ENCODE peak calls at places on chromosomes 4 and X, in nine cellular contexts. One of them, this sample, is unnamed.

GRCh38 chrX:12567857-12568256 is 223.4 kb upstream of the PRPS2 start:
- DNase-seq in cardiac fibroblast: peak; percentile 52
- DNase-seq in HFF-Myc: no peak
- DNase-seq in breast epithelium: no peak
- DNase-seq in tibial artery: no peak
- DNase-seq in GM23248: peak; percentile 13
- DNase-seq in hepatocyte: no peak
- DNase-seq in CD4-positive, CD25-positive, alpha-beta regulatory T cell: peak; percentile 2
- DNase-seq in Panc1: no peak
- DNase-seq in this sample: no peak

GRCh38 chr4:88600129-88600849 is 8.0 kb downstream of the HERC3 start:
- DNase-seq in CD4-positive, CD25-positive, alpha-beta regulatory T cell: no peak
- DNase-seq in Panc1: no peak
- DNase-seq in tibial artery: no peak
- DNase-seq in cardiac fibroblast: peak; percentile 94
- DNase-seq in HFF-Myc: no peak
- DNase-seq in breast epithelium: no peak
- DNase-seq in hepatocyte: no peak
- DNase-seq in GM23248: peak; percentile 91
- DNase-seq in this sample: no peak

GRCh38 chrX:30246769-30247489 is at the start of gene MAGEB1:
- DNase-seq in Panc1: no peak
- DNase-seq in HFF-Myc: no peak
- DNase-seq in breast epithelium: no peak
- DNase-seq in GM23248: no peak
- DNase-seq in hepatocyte: no peak
- DNase-seq in tibial artery: no peak
- DNase-seq in cardiac fibroblast: no peak
- DNase-seq in CD4-positive, CD25-positive, alpha-beta regulatory T cell: no peak
- DNase-seq in this sample: no peak

GRCh38 chrX:145910017-145910416 is 92.4 kb downstream of the SLITRK2 start:
- DNase-seq in HFF-Myc: no peak
- DNase-seq in CD4-positive, CD25-positive, alpha-beta regulatory T cell: no peak
- DNase-seq in GM23248: no peak
- DNase-seq in hepatocyte: no peak
- DNase-seq in breast epithelium: no peak
- DNase-seq in cardiac fibroblast: no peak
- DNase-seq in tibial artery: no peak
- DNase-seq in Panc1: no peak
- DNase-seq in this sample: no peak

GRCh38 chrX:2463973-2464676 is 36.7 kb downstream of the DHRSX start:
- DNase-seq in Panc1: no peak
- DNase-seq in CD4-positive, CD25-positive, alpha-beta regulatory T cell: no peak
- DNase-seq in HFF-Myc: no peak
- DNase-seq in hepatocyte: no peak
- DNase-seq in breast epithelium: no peak
- DNase-seq in cardiac fibroblast: no peak
- DNase-seq in GM23248: no peak
- DNase-seq in tibial artery: no peak
- DNase-seq in this sample: no peak

GRCh38 chrX:47146121-47146935 is 1.3 kb downstream of the RBM10 start:
- DNase-seq in Panc1: no peak
- DNase-seq in hepatocyte: no peak
- DNase-seq in CD4-positive, CD25-positive, alpha-beta regulatory T cell: no peak
- DNase-seq in tibial artery: no peak
- DNase-seq in cardiac fibroblast: no peak
- DNase-seq in breast epithelium: no peak
- DNase-seq in GM23248: peak; percentile 37
- DNase-seq in HFF-Myc: no peak
- DNase-seq in this sample: no peak

GRCh38 chr4:94409375-94409679 is 42.4 kb upstream of the PDLIM5 start:
- DNase-seq in hepatocyte: no peak
- DNase-seq in HFF-Myc: no peak
- DNase-seq in CD4-positive, CD25-positive, alpha-beta regulatory T cell: no peak
- DNase-seq in GM23248: no peak
- DNase-seq in cardiac fibroblast: no peak
- DNase-seq in breast epithelium: no peak
- DNase-seq in Panc1: no peak
- DNase-seq in tibial artery: no peak
- DNase-seq in this sample: no peak

GRCh38 chrX:6021316-6022091 is 207.2 kb downstream of the NLGN4X start:
- DNase-seq in HFF-Myc: no peak
- DNase-seq in Panc1: peak; percentile 27
- DNase-seq in CD4-positive, CD25-positive, alpha-beta regulatory T cell: peak; percentile 30
- DNase-seq in cardiac fibroblast: peak; percentile 23
- DNase-seq in tibial artery: no peak
- DNase-seq in breast epithelium: no peak
- DNase-seq in GM23248: peak; percentile 28
- DNase-seq in hepatocyte: peak; percentile 52
- DNase-seq in this sample: no peak

GRCh38 chrX:130975947-130976346 is 72.9 kb upstream of the ENOX2 start:
- DNase-seq in HFF-Myc: peak; percentile 25
- DNase-seq in cardiac fibroblast: peak; percentile 67
- DNase-seq in breast epithelium: no peak
- DNase-seq in tibial artery: no peak
- DNase-seq in hepatocyte: peak; percentile 70
- DNase-seq in Panc1: peak; percentile 22
- DNase-seq in GM23248: peak; percentile 62
- DNase-seq in CD4-positive, CD25-positive, alpha-beta regulatory T cell: peak; percentile 32
- DNase-seq in this sample: no peak

GRCh38 chr4:184489771-184490170 is 15.4 kb upstream of the IRF2 start:
- DNase-seq in HFF-Myc: no peak
- DNase-seq in GM23248: no peak
- DNase-seq in hepatocyte: no peak
- DNase-seq in breast epithelium: no peak
- DNase-seq in tibial artery: no peak
- DNase-seq in CD4-positive, CD25-positive, alpha-beta regulatory T cell: no peak
- DNase-seq in Panc1: no peak
- DNase-seq in cardiac fibroblast: no peak
- DNase-seq in this sample: no peak

GRCh38 chrX:119942173-119942819 is 1.3 kb downstream of the NKAP start:
- DNase-seq in cardiac fibroblast: no peak
- DNase-seq in Panc1: no peak
- DNase-seq in HFF-Myc: no peak
- DNase-seq in breast epithelium: no peak
- DNase-seq in GM23248: no peak
- DNase-seq in CD4-positive, CD25-positive, alpha-beta regulatory T cell: no peak
- DNase-seq in tibial artery: no peak
- DNase-seq in hepatocyte: no peak
- DNase-seq in this sample: no peak

GRCh38 chr4:120682981-120683380 is 239.5 kb downstream of the PRDM5 start:
- DNase-seq in breast epithelium: no peak
- DNase-seq in hepatocyte: no peak
- DNase-seq in GM23248: peak; percentile 58
- DNase-seq in CD4-positive, CD25-positive, alpha-beta regulatory T cell: no peak
- DNase-seq in Panc1: no peak
- DNase-seq in cardiac fibroblast: no peak
- DNase-seq in tibial artery: no peak
- DNase-seq in HFF-Myc: no peak
- DNase-seq in this sample: no peak

GRCh38 chr4:9918475-9918874 is 102.8 kb downstream of the SLC2A9 start:
- DNase-seq in HFF-Myc: no peak
- DNase-seq in Panc1: no peak
- DNase-seq in tibial artery: no peak
- DNase-seq in breast epithelium: no peak
- DNase-seq in hepatocyte: no peak
- DNase-seq in CD4-positive, CD25-positive, alpha-beta regulatory T cell: no peak
- DNase-seq in GM23248: no peak
- DNase-seq in cardiac fibroblast: no peak
- DNase-seq in this sample: no peak

GRCh38 chr4:17072483-17072882 is 174.0 kb upstream of the LDB2 start:
- DNase-seq in breast epithelium: no peak
- DNase-seq in Panc1: no peak
- DNase-seq in cardiac fibroblast: no peak
- DNase-seq in hepatocyte: no peak
- DNase-seq in CD4-positive, CD25-positive, alpha-beta regulatory T cell: no peak
- DNase-seq in GM23248: no peak
- DNase-seq in HFF-Myc: no peak
- DNase-seq in tibial artery: no peak
- DNase-seq in this sample: no peak

GRCh38 chrX:134600714-134601113 is 57.6 kb downstream of the PLAC1 start:
- DNase-seq in GM23248: peak; percentile 62
- DNase-seq in HFF-Myc: no peak
- DNase-seq in Panc1: no peak
- DNase-seq in tibial artery: no peak
- DNase-seq in hepatocyte: no peak
- DNase-seq in breast epithelium: no peak
- DNase-seq in CD4-positive, CD25-positive, alpha-beta regulatory T cell: no peak
- DNase-seq in cardiac fibroblast: peak; percentile 72
- DNase-seq in this sample: no peak

GRCh38 chr4:40228497-40229365 is 31.9 kb downstream of the RHOH start:
- DNase-seq in tibial artery: no peak
- DNase-seq in cardiac fibroblast: peak; percentile 31
- DNase-seq in GM23248: peak; percentile 17
- DNase-seq in CD4-positive, CD25-positive, alpha-beta regulatory T cell: peak; percentile 63
- DNase-seq in Panc1: no peak
- DNase-seq in hepatocyte: no peak
- DNase-seq in HFF-Myc: no peak
- DNase-seq in breast epithelium: no peak
- DNase-seq in this sample: no peak

DNA sequence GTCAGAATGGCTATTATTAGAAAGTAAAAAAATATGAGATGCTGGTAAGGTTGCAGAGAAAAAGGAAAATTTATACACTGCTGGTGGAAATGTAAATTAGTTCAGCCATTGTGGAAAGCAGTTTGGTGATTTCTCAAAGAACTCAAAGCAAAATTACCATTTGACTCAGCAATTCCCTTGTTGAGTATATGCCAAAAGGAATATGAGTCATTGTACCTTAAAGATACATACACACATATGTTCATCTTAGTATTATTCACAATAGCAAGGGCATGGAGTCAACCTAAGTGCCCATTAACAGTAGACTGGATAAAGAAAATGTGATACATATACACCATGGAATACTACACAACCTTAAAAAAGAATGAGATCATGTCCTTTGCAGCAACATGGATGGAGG is 148.2 kb downstream of the COMMD8 start:
- DNase-seq in tibial artery: no peak
- DNase-seq in cardiac fibroblast: peak; percentile 77
- DNase-seq in breast epithelium: no peak
- DNase-seq in GM23248: peak; percentile 22
- DNase-seq in HFF-Myc: peak; percentile 3
- DNase-seq in CD4-positive, CD25-positive, alpha-beta regulatory T cell: no peak
- DNase-seq in hepatocyte: no peak
- DNase-seq in Panc1: no peak
- DNase-seq in this sample: no peak
- H3K4me3 ChIP-seq in tibial artery: no peak overlapping the region
- H3K4me3 ChIP-seq in cardiac fibroblast: no peak overlapping the region
- H3K4me3 ChIP-seq in breast epithelium: no peak overlapping the region
- H3K4me3 ChIP-seq in GM23248: no peak overlapping the region
- H3K4me3 ChIP-seq in HFF-Myc: no peak overlapping the region
- H3K4me3 ChIP-seq in CD4-positive, CD25-positive, alpha-beta regulatory T cell: no peak overlapping the region
- H3K4me3 ChIP-seq in hepatocyte: no peak overlapping the region
- H3K4me3 ChIP-seq in Panc1: no peak overlapping the region
- H3K4me3 ChIP-seq in this sample: no peak overlapping the region

GRCh38 chr4:110613710-110614109 is 9.2 kb downstream of the PITX2 start:
- DNase-seq in tibial artery: no peak
- DNase-seq in hepatocyte: no peak
- DNase-seq in breast epithelium: no peak
- DNase-seq in CD4-positive, CD25-positive, alpha-beta regulatory T cell: no peak
- DNase-seq in Panc1: no peak
- DNase-seq in cardiac fibroblast: no peak
- DNase-seq in HFF-Myc: no peak
- DNase-seq in GM23248: no peak
- DNase-seq in this sample: no peak
- H3K4me3 ChIP-seq in tibial artery: no peak overlapping the region
- H3K4me3 ChIP-seq in hepatocyte: no peak overlapping the region
- H3K4me3 ChIP-seq in breast epithelium: no peak overlapping the region
- H3K4me3 ChIP-seq in CD4-positive, CD25-positive, alpha-beta regulatory T cell: no peak overlapping the region
- H3K4me3 ChIP-seq in Panc1: no peak overlapping the region
- H3K4me3 ChIP-seq in cardiac fibroblast: no peak overlapping the region
- H3K4me3 ChIP-seq in HFF-Myc: no peak overlapping the region
- H3K4me3 ChIP-seq in GM23248: no peak overlapping the region
- H3K4me3 ChIP-seq in this sample: no peak overlapping the region

DNA sequence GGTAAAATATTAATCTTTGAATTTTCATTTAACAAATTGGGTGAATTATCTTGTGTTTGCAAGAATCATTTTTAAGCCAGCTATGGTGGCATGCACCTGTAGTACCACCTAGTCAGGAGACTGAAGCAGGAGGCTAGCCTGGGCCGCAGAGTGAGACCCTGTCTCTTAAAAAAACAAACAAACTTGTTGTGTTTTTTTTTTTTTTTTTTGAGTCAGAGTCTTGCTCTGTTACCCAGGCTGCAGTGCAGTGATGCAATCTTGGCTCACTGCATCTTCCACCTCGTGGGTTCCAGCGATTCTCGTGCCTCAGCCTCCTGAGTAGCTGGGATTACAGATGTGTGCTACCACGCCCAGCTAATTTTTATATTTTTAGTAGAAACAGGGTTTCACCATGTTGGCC is 2.2 kb downstream of the TXLNG start:
- DNase-seq in CD4-positive, CD25-positive, alpha-beta regulatory T cell: no peak
- DNase-seq in cardiac fibroblast: peak; percentile 48
- DNase-seq in breast epithelium: no peak
- DNase-seq in GM23248: peak; percentile 46
- DNase-seq in Panc1: no peak
- DNase-seq in hepatocyte: no peak
- DNase-seq in tibial artery: peak; percentile 67
- DNase-seq in HFF-Myc: no peak
- DNase-seq in this sample: peak; percentile 41
- H3K4me3 ChIP-seq in CD4-positive, CD25-positive, alpha-beta regulatory T cell: peak overlapping the region; percentile 61
- H3K4me3 ChIP-seq in cardiac fibroblast: no peak overlapping the region
- H3K4me3 ChIP-seq in breast epithelium: no peak overlapping the region
- H3K4me3 ChIP-seq in GM23248: no peak overlapping the region
- H3K4me3 ChIP-seq in Panc1: no peak overlapping the region
- H3K4me3 ChIP-seq in hepatocyte: no peak overlapping the region
- H3K4me3 ChIP-seq in tibial artery: no peak overlapping the region
- H3K4me3 ChIP-seq in HFF-Myc: no peak overlapping the region
- H3K4me3 ChIP-seq in this sample: no peak overlapping the region

DNA sequence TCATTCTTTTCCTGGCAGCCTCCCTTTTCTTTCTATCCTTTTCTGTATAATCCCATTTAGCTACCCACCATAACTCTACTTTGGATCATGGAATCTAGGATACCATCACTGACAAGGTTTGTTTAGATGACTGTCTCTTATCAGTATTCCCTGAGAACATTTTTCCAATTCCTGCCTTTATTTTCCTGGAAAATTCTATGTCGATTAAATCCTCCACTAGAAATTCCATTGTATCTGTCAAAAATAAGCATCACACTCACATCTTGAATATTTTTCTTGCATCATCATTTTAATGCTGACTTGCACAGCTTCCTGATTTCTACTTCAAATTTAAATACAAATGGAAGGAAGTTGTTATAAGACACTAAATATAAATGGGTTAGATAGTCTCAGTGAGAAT is 20.2 kb downstream of the TRIM2 start:
- DNase-seq in cardiac fibroblast: no peak
- DNase-seq in hepatocyte: no peak
- DNase-seq in CD4-positive, CD25-positive, alpha-beta regulatory T cell: no peak
- DNase-seq in HFF-Myc: no peak
- DNase-seq in GM23248: no peak
- DNase-seq in Panc1: no peak
- DNase-seq in breast epithelium: no peak
- DNase-seq in tibial artery: no peak
- DNase-seq in this sample: no peak
- H3K4me3 ChIP-seq in cardiac fibroblast: no peak overlapping the region
- H3K4me3 ChIP-seq in hepatocyte: no peak overlapping the region
- H3K4me3 ChIP-seq in CD4-positive, CD25-positive, alpha-beta regulatory T cell: no peak overlapping the region
- H3K4me3 ChIP-seq in HFF-Myc: peak overlapping the region; percentile 64
- H3K4me3 ChIP-seq in GM23248: peak overlapping the region; percentile 77
- H3K4me3 ChIP-seq in Panc1: no peak overlapping the region
- H3K4me3 ChIP-seq in breast epithelium: peak overlapping the region; percentile 79
- H3K4me3 ChIP-seq in tibial artery: no peak overlapping the region
- H3K4me3 ChIP-seq in this sample: peak overlapping the region; percentile 68

This sample was measured in uterus.